ENCODE peak calls at places on chromosomes 11 and 22, in seven cellular contexts. F is mesendoderm, T is IMR-90, C is H9, O is H1, Q is trophoblast cell, N is mesenchymal stem cell. X is an unnamed sample.

GRCh38 chr11:3060436-3061025 is 3.3 kb upstream of the CARS1 start:
- DNase-seq in F (no peak), T (no peak), C (no peak), O (no peak), Q (no peak), N (no peak), X (no peak)

GRCh38 chr11:114511538-114511937 is 48.1 kb downstream of the NXPE1 start:
- DNase-seq in F (no peak), T (no peak), C (no peak), O (no peak), Q (no peak), N (no peak), X (no peak)

GRCh38 chr22:22863001-22863400 is 24.6 kb upstream of the IGLL5 start:
- DNase-seq in F (no peak), T (no peak), C (no peak), O (no peak), Q (peak; percentile 38), N (no peak), X (no peak)

GRCh38 chr11:108154591-108154990 is 33.2 kb downstream of the ACAT1 start:
- DNase-seq in F (no peak), T (no peak), C (no peak), O (no peak), Q (no peak), N (no peak), X (no peak)

GRCh38 chr11:119585038-119585666 is 143.8 kb downstream of the NECTIN1 start:
- DNase-seq in F (peak; percentile 66), T (no peak), C (peak; percentile 76), O (peak; percentile 76), Q (no peak), N (no peak), X (peak; percentile 9)

GRCh38 chr22:47567126-47567730 is 804.8 kb downstream of the TBC1D22A start:
- DNase-seq in F (no peak), T (no peak), C (no peak), O (no peak), Q (no peak), N (no peak), X (no peak)

GRCh38 chr11:94127632-94128031 is 1.0 kb upstream of the PANX1 start:
- DNase-seq in F (no peak), T (no peak), C (no peak), O (no peak), Q (no peak), N (no peak), X (no peak)

GRCh38 chr11:119709638-119710346 is 19.2 kb downstream of the NECTIN1 start:
- DNase-seq in F (peak; percentile 99), T (peak; percentile 69), C (peak; percentile 70), O (no peak), Q (no peak), N (peak; percentile 83), X (peak; percentile 91)

GRCh38 chr22:50481440-50482106 is at the start of gene ADM2:
- DNase-seq in F (peak; percentile 76), T (no peak), C (peak; percentile 79), O (peak; percentile 89), Q (no peak), N (peak; percentile 38), X (peak; percentile 49)

GRCh38 chr11:112997829-112998228 is 36.6 kb downstream of the NCAM1 start:
- DNase-seq in F (peak; percentile 26), T (no peak), C (peak; percentile 27), O (no peak), Q (no peak), N (no peak), X (no peak)
- H2BK5ac ChIP-seq in F (no peak overlapping the region), T (no peak overlapping the region), C (no peak overlapping the region), O (no peak overlapping the region), Q (no peak overlapping the region), N (no peak overlapping the region), X (no peak overlapping the region)

DNA sequence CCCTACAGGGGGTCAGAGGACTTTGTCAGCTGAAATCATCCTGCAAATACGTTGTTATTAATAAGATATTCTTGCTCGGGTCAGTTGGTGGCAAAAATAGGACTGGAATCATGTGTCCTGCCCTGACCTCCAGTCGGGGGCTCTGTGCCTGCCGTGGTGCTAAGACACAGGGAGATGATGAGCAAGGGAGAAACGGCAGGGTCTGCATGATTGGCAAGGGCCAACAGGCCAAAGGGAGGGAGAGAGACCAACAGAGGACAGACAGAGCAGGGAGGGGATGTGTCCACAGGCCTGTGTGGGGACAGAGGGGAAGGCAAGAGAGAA is 10.4 kb upstream of the TSKU start:
- DNase-seq in F (no peak), T (no peak), C (no peak), O (no peak), Q (no peak), N (no peak), X (no peak)
- H2BK5ac ChIP-seq in F (peak overlapping the region; percentile 84), T (peak overlapping the region; percentile 17), C (no peak overlapping the region), O (no peak overlapping the region), Q (no peak overlapping the region), N (no peak overlapping the region), X (no peak overlapping the region)

GRCh38 chr11:34223907-34224306 is 118.5 kb downstream of the NAT10 start:
- DNase-seq in F (no peak), T (no peak), C (no peak), O (no peak), Q (no peak), N (no peak), X (no peak)

GRCh38 chr11:34224434-34224966 is 119.1 kb downstream of the NAT10 start:
- DNase-seq in F (no peak), T (no peak), C (no peak), O (no peak), Q (no peak), N (no peak), X (no peak)

GRCh38 chr11:34222030-34222429 is 116.6 kb downstream of the NAT10 start:
- DNase-seq in F (no peak), T (no peak), C (no peak), O (no peak), Q (no peak), N (no peak), X (no peak)

GRCh38 chr11:34223021-34223813 is 117.8 kb downstream of the NAT10 start:
- DNase-seq in F (peak; percentile 35), T (peak; percentile 87), C (no peak), O (no peak), Q (peak; percentile 51), N (peak; percentile 76), X (no peak)

GRCh38 chr11:34226210-34226609 is 120.8 kb downstream of the NAT10 start:
- DNase-seq in F (no peak), T (no peak), C (no peak), O (no peak), Q (no peak), N (no peak), X (no peak)
- H2BK5ac ChIP-seq in F (no peak overlapping the region), T (no peak overlapping the region), C (no peak overlapping the region), O (no peak overlapping the region), Q (no peak overlapping the region), N (no peak overlapping the region), X (no peak overlapping the region)

GRCh38 chr22:19359554-19360299 is 68.2 kb upstream of the CLTCL1 start:
- DNase-seq in F (no peak), T (no peak), C (no peak), O (no peak), Q (no peak), N (no peak), X (no peak)
- H2BK5ac ChIP-seq in F (no peak overlapping the region), T (no peak overlapping the region), C (no peak overlapping the region), O (no peak overlapping the region), Q (no peak overlapping the region), N (no peak overlapping the region), X (no peak overlapping the region)

GRCh38 chr22:43243275-43243768 is 56.4 kb upstream of the TTLL12 start:
- DNase-seq in F (no peak), T (no peak), C (no peak), O (no peak), Q (no peak), N (no peak), X (no peak)

GRCh38 chr22:43242627-43243026 is 55.7 kb upstream of the TTLL12 start:
- DNase-seq in F (no peak), T (no peak), C (no peak), O (no peak), Q (no peak), N (no peak), X (no peak)

GRCh38 chr22:43240614-43241013 is 53.7 kb upstream of the TTLL12 start:
- DNase-seq in F (no peak), T (no peak), C (no peak), O (no peak), Q (no peak), N (no peak), X (no peak)

GRCh38 chr22:43241138-43241597 is 54.2 kb upstream of the TTLL12 start:
- DNase-seq in F (no peak), T (no peak), C (no peak), O (no peak), Q (no peak), N (no peak), X (no peak)

GRCh38 chr22:43241699-43242386 is 54.9 kb upstream of the TTLL12 start:
- DNase-seq in F (no peak), T (no peak), C (no peak), O (no peak), Q (no peak), N (no peak), X (no peak)
- H2BK5ac ChIP-seq in F (no peak overlapping the region), T (no peak overlapping the region), C (no peak overlapping the region), O (no peak overlapping the region), Q (no peak overlapping the region), N (no peak overlapping the region), X (peak overlapping the region; percentile 48)

GRCh38 chr11:70506658-70506970 is 108.3 kb downstream of the CTTN start:
- DNase-seq in F (no peak), T (no peak), C (no peak), O (no peak), Q (no peak), N (no peak), X (no peak)
- H2BK5ac ChIP-seq in F (no peak overlapping the region), T (no peak overlapping the region), C (no peak overlapping the region), O (no peak overlapping the region), Q (no peak overlapping the region), N (no peak overlapping the region), X (no peak overlapping the region)

GRCh38 chr11:75853971-75854370 is 39.0 kb downstream of the UVRAG start:
- DNase-seq in F (no peak), T (no peak), C (no peak), O (no peak), Q (peak; percentile 14), N (no peak), X (no peak)
- H2BK5ac ChIP-seq in F (no peak overlapping the region), T (no peak overlapping the region), C (no peak overlapping the region), O (no peak overlapping the region), Q (no peak overlapping the region), N (no peak overlapping the region), X (no peak overlapping the region)

X was measured in neuronal stem cell.